ENCODE peak calls at places on chromosomes 2 and 18, in four cellular contexts. H is left lung, E is tibial artery, G is Panc1. A is an unnamed sample.
A peak's percentile ranks its signal among the peaks of the same experiment; 100 is the strongest.

GRCh38 chr18:78765142-78765541 is 214.5 kb upstream of the SALL3 start:
- DNase-seq in H (no peak), E (no peak), G (no peak), A (no peak)

GRCh38 chr2:15042824-15043223 is 410.3 kb downstream of the LRATD1 start:
- DNase-seq in H (no peak), E (no peak), G (no peak), A (no peak)

GRCh38 chr18:46452820-46453219 is 204.2 kb downstream of the LOXHD1 start:
- DNase-seq in H (no peak), E (no peak), G (no peak), A (no peak)

GRCh38 chr2:3459185-3460015 is 59.9 kb downstream of the ADI1 start:
- DNase-seq in H (peak; percentile 84), E (peak; percentile 61), G (no peak), A (no peak)

GRCh38 chr2:236204953-236205352 is 36.8 kb upstream of the GBX2 start:
- DNase-seq in H (no peak), E (peak; percentile 16), G (no peak), A (no peak)

GRCh38 chr2:192194065-192194865 is 468 bp downstream of the TMEFF2 start:
- DNase-seq in H (peak; percentile 70), E (peak; percentile 64), G (no peak), A (peak; percentile 14)

GRCh38 chr18:8031496-8031895 is 464.4 kb downstream of the PTPRM start:
- DNase-seq in H (no peak), E (no peak), G (no peak), A (no peak)

GRCh38 chr2:217943379-217944321 is 59.1 kb downstream of the TNS1 start:
- DNase-seq in H (peak; percentile 93), E (peak; percentile 95), G (no peak), A (peak; percentile 79)

GRCh38 chr2:73339171-73339678 is 45.9 kb upstream of the EGR4 start:
- DNase-seq in H (no peak), E (no peak), G (no peak), A (no peak)

GRCh38 chr18:44693030-44693784 is 12.5 kb downstream of the SETBP1 start:
- DNase-seq in H (no peak), E (no peak), G (no peak), A (no peak)

GRCh38 chr2:75410702-75411101 is 150.0 kb downstream of the EVA1A start:
- DNase-seq in H (no peak), E (no peak), G (no peak), A (no peak)

GRCh38 chr2:120936476-120937334 is 201.0 kb downstream of the GLI2 start:
- DNase-seq in H (no peak), E (peak; percentile 80), G (no peak), A (no peak)

GRCh38 chr2:167059173-167059572 is 170.9 kb downstream of the XIRP2 start:
- DNase-seq in H (no peak), E (no peak), G (no peak), A (no peak)

GRCh38 chr2:191199929-191200328 is 45.3 kb upstream of the MYO1B start:
- DNase-seq in H (no peak), E (no peak), G (no peak), A (no peak)

GRCh38 chr2:63700276-63700675 is 111.5 kb downstream of the MDH1 start:
- DNase-seq in H (no peak), E (no peak), G (no peak), A (no peak)

GRCh38 chr2:194095359-194095758 is 1561.7 kb upstream of the SLC39A10 start:
- DNase-seq in H (no peak), E (no peak), G (no peak), A (no peak)

GRCh38 chr2:190791983-190792575 is 88.5 kb upstream of the GLS start:
- DNase-seq in H (no peak), E (no peak), G (no peak), A (no peak)

GRCh38 chr18:66495844-66496243 is 108.0 kb downstream of the CDH19 start:
- DNase-seq in H (peak; percentile 23), E (no peak), G (no peak), A (peak; percentile 37)

GRCh38 chr2:99079226-99079625 is 62.3 kb upstream of the C2orf15 start:
- DNase-seq in H (no peak), E (no peak), G (no peak), A (no peak)

GRCh38 chr2:69017080-69017479 is 4.1 kb downstream of the ANTXR1 start:
- DNase-seq in H (no peak), E (no peak), G (no peak), A (no peak)

GRCh38 chr2:207854484-207855386 is 85.0 kb upstream of the FZD5 start:
- DNase-seq in H (no peak), E (no peak), G (no peak), A (no peak)

GRCh38 chr2:231482806-231483391 is 18.6 kb upstream of the NCL start:
- DNase-seq in H (peak; percentile 97), E (peak; percentile 84), G (no peak), A (peak; percentile 82)

GRCh38 chr2:239327536-239328305 is 73.1 kb downstream of the HDAC4 start:
- DNase-seq in H (no peak), E (peak; percentile 63), G (no peak), A (no peak)
- H3K4me3 ChIP-seq in H (no peak overlapping the region), E (no peak overlapping the region), G (no peak overlapping the region), A (no peak overlapping the region)

DNA sequence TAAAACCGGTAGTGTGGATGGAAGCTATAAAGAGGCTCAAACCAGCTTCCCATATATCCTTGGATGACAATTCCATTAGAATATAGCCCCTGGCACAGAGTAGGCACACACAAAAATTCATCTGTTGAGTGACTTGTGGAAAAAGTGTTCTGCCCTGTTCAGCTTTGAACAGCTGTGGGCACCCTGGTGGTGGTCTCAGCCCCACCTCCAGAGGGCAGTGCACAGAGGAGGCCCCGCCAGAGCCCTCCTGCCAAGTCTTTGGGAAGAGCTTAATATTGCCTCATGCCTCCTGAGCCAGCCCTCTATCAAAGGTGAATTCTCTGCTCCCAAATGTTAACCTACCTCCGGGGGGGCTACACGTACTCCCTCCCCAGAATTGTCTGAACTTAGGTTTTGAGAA is 30.4 kb downstream of the EPAS1 start:
- DNase-seq in H (no peak), E (no peak), G (no peak), A (no peak)
- TF ChIP-seq CTCF in H (no peak), E (no peak), G (peak; percentile 56), A (no peak)

GRCh38 chr2:233424028-233424951 is 70.0 kb downstream of the DGKD start:
- DNase-seq in H (no peak), E (peak; percentile 92), G (no peak), A (no peak)
- H3K4me1 ChIP-seq in H (peaks cover 28% of the 10 kb centered on the region), E (peaks cover 32% of the 10 kb centered on the region), G (peaks cover 93% of the 10 kb centered on the region), A (peaks cover 49% of the 10 kb centered on the region)

GRCh38 chr2:170212625-170213280 is 34.8 kb downstream of the MYO3B start:
- DNase-seq in H (no peak), E (no peak), G (no peak), A (no peak)
- H3K4me3 ChIP-seq in H (no peak overlapping the region), E (no peak overlapping the region), G (no peak overlapping the region), A (no peak overlapping the region)

GRCh38 chr2:109318150-109318948 is 189.3 kb downstream of the SH3RF3 start:
- DNase-seq in H (no peak), E (peak; percentile 89), G (no peak), A (peak; percentile 58)
- TF ChIP-seq CTCF in H (no peak), E (peak; percentile 25), G (no peak), A (no peak)

GRCh38 chr2:142150453-142150852 is 19.6 kb upstream of the LRP1B start:
- DNase-seq in H (no peak), E (no peak), G (no peak), A (no peak)
- H3K4me1 ChIP-seq in H (no peaks in the 10 kb centered on the region), E (peaks cover 3% of the 10 kb centered on the region), G (no peaks in the 10 kb centered on the region), A (no peaks in the 10 kb centered on the region)

GRCh38 chr2:196276421-196276820 is 105.0 kb upstream of the STK17B start:
- DNase-seq in H (no peak), E (no peak), G (no peak), A (no peak)
- H3K4me3 ChIP-seq in H (no peak overlapping the region), E (no peak overlapping the region), G (no peak overlapping the region), A (no peak overlapping the region)

GRCh38 chr2:221478106-221478863 is 93.8 kb downstream of the EPHA4 start:
- DNase-seq in H (no peak), E (no peak), G (no peak), A (no peak)
- TF ChIP-seq CTCF in H (no peak), E (no peak), G (no peak), A (no peak)

GRCh38 chr2:23322813-23323212 is 62.2 kb upstream of the KLHL29 start:
- DNase-seq in H (no peak), E (no peak), G (no peak), A (no peak)
- H3K4me1 ChIP-seq in H (no peaks in the 10 kb centered on the region), E (no peaks in the 10 kb centered on the region), G (no peaks in the 10 kb centered on the region), A (no peaks in the 10 kb centered on the region)

A was measured in mucosa of descending colon.